ENCODE peak calls at places on chromosome 16, in nine cellular contexts. O is tibial nerve, X is mesothelial cell of epicardium, A is nephron progenitor cell, F is GM20000, V is lung, D is GM06990, G is A549, I is endothelial cell. Y is an unnamed sample.

GRCh38 chr16:8686031-8686621 is 11.7 kb downstream of the ABAT start:
- DNase-seq in O (no peak), X (no peak), A (peak), F (no peak), V (no peak), D (no peak), G (no peak), I (no peak), Y (no peak)

GRCh38 chr16:50276128-50276444 is 9.7 kb downstream of the ADCY7 start:
- DNase-seq in O (no peak), X (no peak), A (no peak), F (no peak), V (no peak), D (no peak), G (no peak), I (no peak), Y (no peak)

GRCh38 chr16:67445913-67446907 is 15.3 kb downstream of the HSD11B2 start:
- DNase-seq in O (no peak), X (no peak), A (no peak), F (no peak), V (no peak), D (no peak), G (no peak), I (no peak), Y (no peak)

GRCh38 chr16:85638695-85639409 is 25.7 kb downstream of the GSE1 start:
- DNase-seq in O (no peak), X (no peak), A (no peak), F (no peak), V (no peak), D (no peak), G (no peak), I (no peak), Y (no peak)

GRCh38 chr16:30166202-30166902 is 17.1 kb upstream of the CORO1A start:
- DNase-seq in O (no peak), X (no peak), A (no peak), F (peak), V (no peak), D (peak), G (no peak), I (no peak), Y (no peak)

GRCh38 chr16:85270365-85270764 is 158.1 kb upstream of the CIBAR2 start:
- DNase-seq in O (no peak), X (no peak), A (no peak), F (no peak), V (no peak), D (no peak), G (no peak), I (no peak), Y (no peak)

GRCh38 chr16:57666353-57667068 is 1.6 kb upstream of the ADGRG3 start:
- DNase-seq in O (no peak), X (no peak), A (no peak), F (no peak), V (no peak), D (no peak), G (no peak), I (no peak), Y (no peak)

GRCh38 chr16:10579965-10580918 is at the start of gene EMP2:
- DNase-seq in O (peak), X (peak), A (peak), F (peak), V (peak), D (no peak), G (peak), I (peak), Y (peak)

GRCh38 chr16:85524630-85525463 is 88.3 kb upstream of the GSE1 start:
- DNase-seq in O (peak), X (no peak), A (no peak), F (no peak), V (peak), D (no peak), G (no peak), I (no peak), Y (no peak)

GRCh38 chr16:70576431-70577255 is 53.0 kb downstream of the SF3B3 start:
- DNase-seq in O (no peak), X (no peak), A (no peak), F (peak), V (no peak), D (peak), G (no peak), I (no peak), Y (no peak)

GRCh38 chr16:29811896-29812665 is at the start of gene PRRT2:
- DNase-seq in O (peak), X (peak), A (peak), F (peak), V (no peak), D (peak), G (no peak), I (peak), Y (no peak)

GRCh38 chr16:48318630-48319029 is 66.6 kb downstream of the SIAH1 start:
- DNase-seq in O (no peak), X (no peak), A (no peak), F (peak), V (no peak), D (no peak), G (no peak), I (peak), Y (no peak)

GRCh38 chr16:17459903-17460521 is 10.7 kb downstream of the XYLT1 start:
- DNase-seq in O (no peak), X (peak), A (no peak), F (peak), V (no peak), D (peak), G (no peak), I (no peak), Y (no peak)

GRCh38 chr16:55490301-55490700 is 11.3 kb downstream of the MMP2 start:
- DNase-seq in O (no peak), X (no peak), A (no peak), F (no peak), V (no peak), D (no peak), G (no peak), I (no peak), Y (no peak)

GRCh38 chr16:25126820-25127232 is 15.3 kb downstream of the LCMT1 start:
- DNase-seq in O (no peak), X (no peak), A (no peak), F (no peak), V (peak), D (no peak), G (peak), I (no peak), Y (no peak)

GRCh38 chr16:53884748-53885147 is 180.8 kb downstream of the FTO start:
- DNase-seq in O (no peak), X (no peak), A (no peak), F (no peak), V (no peak), D (no peak), G (no peak), I (no peak), Y (no peak)

GRCh38 chr16:80023865-80024264 is 423.3 kb upstream of the MAF start:
- DNase-seq in O (no peak), X (no peak), A (no peak), F (no peak), V (no peak), D (no peak), G (peak), I (no peak), Y (no peak)

GRCh38 chr16:79563919-79564318 is 36.6 kb downstream of the MAF start:
- DNase-seq in O (no peak), X (no peak), A (no peak), F (no peak), V (no peak), D (no peak), G (no peak), I (no peak), Y (no peak)

GRCh38 chr16:49282690-49283375 is 1.2 kb upstream of the CBLN1 start:
- DNase-seq in O (no peak), X (no peak), A (peak), F (peak), V (no peak), D (no peak), G (no peak), I (peak), Y (peak)

GRCh38 chr16:56457927-56458470 is 6.6 kb downstream of the OGFOD1 start:
- DNase-seq in O (no peak), X (no peak), A (no peak), F (no peak), V (no peak), D (no peak), G (no peak), I (no peak), Y (no peak)

GRCh38 chr16:28494141-28494851 is at the start of gene APOBR:
- DNase-seq in O (no peak), X (no peak), A (no peak), F (peak), V (peak), D (peak), G (no peak), I (peak), Y (no peak)

GRCh38 chr16:28495098-28495793 is 803 bp downstream of the APOBR start:
- DNase-seq in O (no peak), X (no peak), A (no peak), F (no peak), V (no peak), D (no peak), G (no peak), I (no peak), Y (no peak)

GRCh38 chr16:28492511-28492910 is 637 bp upstream of the CLN3 start:
- DNase-seq in O (no peak), X (no peak), A (no peak), F (no peak), V (no peak), D (no peak), G (no peak), I (no peak), Y (no peak)

GRCh38 chr16:28491970-28492474 is at the start of gene CLN3:
- DNase-seq in O (peak), X (peak), A (peak), F (peak), V (peak), D (peak), G (peak), I (peak), Y (peak)

DNA sequence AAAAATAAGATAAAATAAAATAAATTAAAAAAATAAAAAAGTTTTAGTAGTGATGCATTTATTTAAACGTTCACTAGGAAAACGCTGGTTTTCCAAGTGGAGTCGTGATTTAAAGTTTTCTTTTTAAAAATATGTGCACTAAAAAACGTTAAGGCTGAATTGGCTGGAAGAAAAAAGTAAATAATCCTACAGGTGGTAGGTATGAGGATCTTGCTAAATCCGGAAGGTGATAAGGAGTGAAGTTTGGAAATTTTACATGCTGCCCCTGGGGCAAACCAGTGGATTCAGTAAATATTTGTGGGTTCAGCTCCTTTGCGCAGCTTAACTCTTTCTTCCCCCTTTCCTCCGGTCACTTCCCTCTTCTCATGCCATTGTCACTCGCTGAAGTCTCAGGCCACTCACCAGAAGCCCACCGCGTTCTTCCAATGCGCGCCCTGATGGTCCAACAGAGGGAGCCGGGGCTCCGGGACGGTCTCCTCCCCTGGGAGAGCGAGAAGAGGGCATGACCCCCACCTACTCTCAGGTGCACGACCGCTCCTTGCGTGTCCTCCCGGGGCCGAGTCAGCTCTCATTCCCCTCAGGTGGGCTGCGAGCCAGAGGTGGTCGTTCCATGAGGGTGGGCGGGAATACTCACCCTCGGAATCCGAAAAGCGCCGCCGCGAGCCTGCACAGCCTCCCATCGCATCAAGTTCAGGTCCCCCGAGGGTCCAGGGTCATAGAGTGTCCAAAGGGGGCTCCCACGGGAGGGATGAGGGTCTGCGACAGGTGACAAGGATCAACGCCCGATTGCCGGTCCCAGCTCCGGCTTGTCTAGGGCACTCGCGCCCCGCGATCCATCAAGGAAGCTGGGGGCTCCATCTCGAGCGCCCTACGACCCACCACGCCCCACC is 549 bp downstream of the CLN3 start:
- DNase-seq in O (no peak), X (peak), A (peak), F (no peak), V (peak), D (no peak), G (peak), I (peak), Y (peak)
- TF ChIP-seq CTCF in O (peak), X (no peak), A (no peak), F (peak), V (no peak), D (peak), G (no peak), I (no peak), Y (peak)

GRCh38 chr16:1812732-1813163 is 13.9 kb downstream of the HAGH start:
- DNase-seq in O (no peak), X (no peak), A (peak), F (no peak), V (peak), D (no peak), G (peak), I (peak), Y (no peak)
- TF ChIP-seq CTCF in O (no peak), X (no peak), A (peak), F (peak), V (peak), D (peak), G (peak), I (peak), Y (peak)

GRCh38 chr16:89168381-89169189 is 3.0 kb upstream of the CDH15 start:
- DNase-seq in O (no peak), X (no peak), A (no peak), F (no peak), V (no peak), D (no peak), G (no peak), I (no peak), Y (no peak)
- TF ChIP-seq CTCF in O (no peak), X (peak), A (no peak), F (no peak), V (no peak), D (no peak), G (no peak), I (no peak), Y (no peak)

GRCh38 chr16:31179747-31180458 is at the start of gene FUS:
- DNase-seq in O (peak), X (peak), A (peak), F (peak), V (peak), D (peak), G (peak), I (peak), Y (peak)
- TF ChIP-seq CTCF in O (peak), X (no peak), A (no peak), F (no peak), V (no peak), D (no peak), G (no peak), I (no peak), Y (no peak)

DNA sequence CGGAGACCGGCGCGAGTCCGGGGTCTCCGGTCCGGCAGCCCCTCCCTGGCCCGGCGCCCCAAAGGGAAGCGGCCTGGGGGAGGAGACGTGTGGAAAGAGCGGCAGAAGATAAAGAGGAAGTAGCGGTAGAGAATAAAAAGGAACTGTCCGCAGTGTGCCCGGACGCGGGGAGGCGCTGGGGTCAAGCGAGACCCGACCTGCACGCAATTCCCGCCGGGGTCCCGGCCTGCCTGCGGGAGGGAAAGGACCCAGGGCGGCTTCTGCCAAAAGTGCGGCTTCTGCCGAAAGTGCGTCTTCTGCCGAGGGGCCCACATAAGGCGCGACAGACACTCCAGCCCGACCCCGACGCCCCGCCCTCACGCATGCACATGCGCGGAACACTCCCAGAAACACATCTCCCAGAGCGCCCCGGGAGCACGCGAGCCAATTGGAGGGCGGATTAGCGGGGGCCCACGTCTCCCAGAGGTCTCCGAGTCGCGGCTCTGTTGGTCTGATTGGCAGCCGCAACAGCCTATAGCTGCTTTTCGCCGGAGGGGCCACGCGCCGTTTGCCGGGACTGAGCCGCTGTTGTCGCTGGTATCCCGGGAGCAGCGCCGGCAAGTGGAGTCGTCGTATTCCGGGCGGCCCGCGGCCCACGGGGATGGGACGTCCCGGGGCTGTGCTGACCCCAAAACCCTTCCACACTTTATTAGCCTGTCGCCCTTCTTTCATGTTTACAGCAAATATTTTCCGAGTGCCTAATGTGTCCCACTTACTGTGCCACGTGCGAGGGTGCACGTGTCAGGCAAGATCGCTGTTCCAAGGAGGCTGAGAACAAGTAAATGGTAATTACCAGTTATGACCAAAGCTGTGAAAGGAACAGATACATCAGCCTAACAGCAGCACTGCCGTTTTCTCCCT is 8.0 kb upstream of the MEFV start:
- DNase-seq in O (peak), X (peak), A (peak), F (peak), V (peak), D (peak), G (peak), I (peak), Y (peak)
- TF ChIP-seq CTCF in O (no peak), X (no peak), A (no peak), F (peak), V (no peak), D (peak), G (no peak), I (no peak), Y (peak)

GRCh38 chr16:83420206-83420760 is 387.5 kb upstream of the HSBP1 start:
- DNase-seq in O (no peak), X (no peak), A (peak), F (no peak), V (no peak), D (no peak), G (no peak), I (peak), Y (no peak)

DNA sequence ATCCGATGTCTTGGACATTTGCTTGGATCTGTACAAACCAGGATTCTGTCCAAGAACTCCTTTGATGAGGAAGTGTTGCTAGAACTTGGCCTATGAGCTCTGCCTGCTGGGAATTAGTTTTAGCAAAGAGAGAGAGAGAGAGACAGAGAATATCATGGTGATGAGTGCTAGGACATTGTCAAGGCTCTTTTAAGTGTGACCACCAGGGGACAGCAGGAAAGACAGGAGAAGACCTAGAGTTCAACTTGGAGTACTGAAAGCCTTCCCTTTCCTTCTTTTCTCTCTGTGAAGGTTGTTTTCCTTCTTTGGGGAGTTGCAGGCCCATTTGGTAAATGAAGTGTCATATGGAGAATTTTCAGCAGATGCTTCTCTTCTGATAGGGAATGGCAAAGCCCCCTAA is 389.2 kb upstream of the HSBP1 start:
- DNase-seq in O (no peak), X (no peak), A (no peak), F (no peak), V (no peak), D (no peak), G (no peak), I (no peak), Y (no peak)
- TF ChIP-seq CTCF in O (no peak), X (no peak), A (no peak), F (no peak), V (no peak), D (no peak), G (no peak), I (peak), Y (no peak)

DNA sequence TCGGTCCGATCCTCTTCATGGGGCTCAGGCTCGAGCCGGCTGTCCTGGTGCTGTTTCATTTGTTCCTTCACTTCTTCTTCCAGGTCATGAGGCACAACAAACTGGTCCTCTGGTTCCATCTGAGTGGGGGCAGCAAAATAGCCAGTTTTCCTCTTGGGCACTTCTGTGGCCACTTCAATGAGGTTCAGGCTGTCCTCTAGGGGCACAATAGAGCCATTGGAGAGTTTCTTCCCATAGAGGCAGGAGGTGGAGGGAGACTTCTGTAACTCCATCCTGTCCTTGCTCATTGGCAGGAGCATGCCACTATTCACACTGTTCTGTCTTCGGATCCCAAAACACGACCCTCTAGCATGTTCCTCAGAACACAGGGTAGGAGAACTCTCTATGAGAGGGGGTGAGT is 22.9 kb downstream of the MARVELD3 start:
- DNase-seq in O (no peak), X (no peak), A (no peak), F (no peak), V (no peak), D (no peak), G (peak), I (peak), Y (no peak)
- TF ChIP-seq CTCF in O (no peak), X (no peak), A (peak), F (peak), V (no peak), D (peak), G (peak), I (no peak), Y (peak)

GRCh38 chr16:78069913-78070312 is 29.5 kb upstream of the WWOX start:
- DNase-seq in O (no peak), X (no peak), A (no peak), F (no peak), V (no peak), D (no peak), G (no peak), I (no peak), Y (no peak)

GRCh38 chr16:78081341-78081740 is 18.1 kb upstream of the WWOX start:
- DNase-seq in O (no peak), X (no peak), A (no peak), F (no peak), V (no peak), D (no peak), G (no peak), I (no peak), Y (no peak)

GRCh38 chr16:78072275-78072674 is 27.2 kb upstream of the WWOX start:
- DNase-seq in O (no peak), X (no peak), A (no peak), F (no peak), V (no peak), D (no peak), G (no peak), I (no peak), Y (no peak)

DNA sequence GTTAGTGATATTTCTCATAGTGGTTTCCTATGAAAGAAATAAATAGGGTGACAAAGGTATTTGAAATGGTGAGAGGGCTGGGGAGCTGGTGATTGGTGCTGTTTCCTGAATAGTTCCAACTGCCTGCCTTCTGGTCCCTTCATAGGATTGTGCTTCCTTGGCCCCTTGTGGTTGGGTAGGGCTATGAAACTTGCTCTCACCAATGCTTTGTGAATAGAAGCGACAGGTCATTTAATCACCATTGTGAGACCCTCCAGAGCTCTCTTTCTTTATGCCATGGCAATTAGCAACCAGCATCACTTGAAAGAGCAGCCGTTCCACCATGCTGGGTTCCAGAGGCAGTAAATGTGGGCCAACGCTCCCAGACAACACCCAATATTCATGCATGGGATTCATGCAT is 23.7 kb upstream of the WWOX start:
- DNase-seq in O (no peak), X (no peak), A (no peak), F (no peak), V (no peak), D (no peak), G (no peak), I (no peak), Y (no peak)
- TF ChIP-seq CTCF in O (no peak), X (no peak), A (no peak), F (no peak), V (no peak), D (no peak), G (no peak), I (no peak), Y (no peak)

Y was measured in progenitor cell of endocrine pancreas.